ENCODE peak calls at places on chromosomes 4 and X, in ten cellular contexts. B is NCI-H2171 treated with DMSO at 0.1 percent for 48 hours; T is A549; M is head of caudate nucleus; D is AG09319; U is nephron progenitor cell; E is right cardiac atrium; J is lung; X is MCF 10A; W is activated T-helper 1 cell treated with anti-CD3 and anti-CD28 coated beads, Interleukin-2, amount 50 U/mL, for 16 hours. F is an unnamed sample.

GRCh38 chr4:101954351-101954750 is 163.8 kb downstream of the BANK1 start:
- DNase-seq in B (peak; percentile 10), T (peak; percentile 23), M (no peak), D (no peak), U (no peak), E (no peak), J (no peak), X (no peak), W (no peak), F (no peak)

GRCh38 chrX:151488677-151489076 is 74.8 kb upstream of the PASD1 start:
- DNase-seq in B (peak; percentile 25), T (peak; percentile 13), M (no peak), D (no peak), U (no peak), E (no peak), J (no peak), X (peak; percentile 26), W (no peak), F (peak; percentile 0)

GRCh38 chrX:41779058-41779564 is 55.1 kb downstream of the GPR82 start:
- DNase-seq in B (peak; percentile 48), T (peak; percentile 79), M (no peak), D (no peak), U (no peak), E (no peak), J (no peak), X (peak; percentile 61), W (no peak), F (peak; percentile 78)

GRCh38 chrX:19544693-19545305 is 29.5 kb upstream of the MAP3K15 start:
- DNase-seq in B (peak; percentile 42), T (peak; percentile 64), M (no peak), D (peak; percentile 23), U (peak; percentile 50), E (no peak), J (peak; percentile 59), X (peak; percentile 71), W (no peak), F (peak; percentile 51)

GRCh38 chrX:31199051-31199769 is 127.4 kb upstream of the FTHL17 start:
- DNase-seq in B (no peak), T (no peak), M (no peak), D (no peak), U (no peak), E (no peak), J (no peak), X (peak; percentile 3), W (no peak), F (peak; percentile 54)

GRCh38 chr4:17576932-17577659 is at the start of gene LAP3:
- DNase-seq in B (peak; percentile 81), T (peak; percentile 91), M (peak; percentile 99), D (peak; percentile 88), U (peak; percentile 99), E (peak; percentile 97), J (peak; percentile 98), X (peak; percentile 94), W (peak; percentile 97), F (peak; percentile 96)

GRCh38 chr4:113784497-113785254 is 23.1 kb upstream of the CAMK2D start:
- DNase-seq in B (no peak), T (peak; percentile 47), M (no peak), D (peak; percentile 75), U (no peak), E (no peak), J (no peak), X (peak; percentile 98), W (no peak), F (peak; percentile 99)

GRCh38 chr4:7582313-7583096 is 147.8 kb upstream of the PSAPL1 start:
- DNase-seq in B (no peak), T (no peak), M (no peak), D (no peak), U (no peak), E (no peak), J (no peak), X (no peak), W (no peak), F (no peak)

GRCh38 chrX:38375888-38376287 is 23.5 kb downstream of the OTC start:
- DNase-seq in B (peak; percentile 14), T (peak; percentile 11), M (no peak), D (no peak), U (no peak), E (no peak), J (no peak), X (peak; percentile 40), W (no peak), F (peak; percentile 7)

GRCh38 chr4:177185151-177185550 is 124.5 kb upstream of the NEIL3 start:
- DNase-seq in B (no peak), T (no peak), M (no peak), D (no peak), U (no peak), E (no peak), J (no peak), X (no peak), W (no peak), F (peak; percentile 80)

GRCh38 chr4:98994474-98995182 is 893 bp upstream of the METAP1 start:
- DNase-seq in B (no peak), T (peak; percentile 1), M (no peak), D (no peak), U (no peak), E (no peak), J (no peak), X (no peak), W (no peak), F (peak; percentile 47)

GRCh38 chr4:74362347-74362746 is 2.6 kb upstream of the EREG start:
- DNase-seq in B (no peak), T (no peak), M (no peak), D (no peak), U (no peak), E (no peak), J (no peak), X (no peak), W (no peak), F (no peak)

GRCh38 chr4:169282429-169283113 is 11.8 kb upstream of the SH3RF1 start:
- DNase-seq in B (no peak), T (peak; percentile 41), M (no peak), D (no peak), U (no peak), E (no peak), J (no peak), X (no peak), W (no peak), F (peak; percentile 36)

GRCh38 chr4:7353046-7353790 is 81.5 kb downstream of the PSAPL1 start:
- DNase-seq in B (no peak), T (no peak), M (no peak), D (no peak), U (no peak), E (no peak), J (no peak), X (no peak), W (no peak), F (no peak)

GRCh38 chr4:183260491-183261151 is 59.5 kb downstream of the CLDN22 start:
- DNase-seq in B (no peak), T (peak; percentile 13), M (no peak), D (no peak), U (no peak), E (no peak), J (no peak), X (no peak), W (no peak), F (peak; percentile 69)

GRCh38 chrX:124289443-124289842 is 43.0 kb upstream of the TEX13D start:
- DNase-seq in B (no peak), T (no peak), M (no peak), D (no peak), U (no peak), E (no peak), J (no peak), X (no peak), W (no peak), F (no peak)

GRCh38 chrX:45747905-45748304 is 547.2 kb upstream of the DIPK2B start:
- DNase-seq in B (no peak), T (no peak), M (no peak), D (no peak), U (no peak), E (no peak), J (no peak), X (no peak), W (no peak), F (peak; percentile 50)

GRCh38 chr4:165864228-165864627 is 8.8 kb upstream of the TLL1 start:
- DNase-seq in B (no peak), T (peak; percentile 8), M (no peak), D (no peak), U (no peak), E (no peak), J (no peak), X (peak; percentile 39), W (no peak), F (peak; percentile 7)

GRCh38 chr4:9800878-9801277 is 19.4 kb downstream of the DRD5 start:
- DNase-seq in B (peak; percentile 39), T (no peak), M (no peak), D (no peak), U (no peak), E (no peak), J (no peak), X (no peak), W (no peak), F (no peak)

GRCh38 chrX:1060562-1060960 is 151.9 kb downstream of the CRLF2 start:
- DNase-seq in B (no peak), T (no peak), M (no peak), D (no peak), U (no peak), E (no peak), J (no peak), X (no peak), W (no peak), F (no peak)

GRCh38 chrX:150766351-150767044 is 73.3 kb downstream of the MTMR1 start:
- DNase-seq in B (no peak), T (peak; percentile 28), M (no peak), D (no peak), U (no peak), E (no peak), J (no peak), X (no peak), W (no peak), F (no peak)

GRCh38 chr4:99918656-99919055 is 24.4 kb upstream of the LAMTOR3 start:
- DNase-seq in B (no peak), T (no peak), M (no peak), D (no peak), U (no peak), E (no peak), J (no peak), X (no peak), W (no peak), F (no peak)

GRCh38 chr4:11497212-11497806 is 68.6 kb upstream of the HS3ST1 start:
- DNase-seq in B (no peak), T (no peak), M (no peak), D (no peak), U (no peak), E (no peak), J (no peak), X (peak; percentile 27), W (no peak), F (no peak)

GRCh38 chr4:174394915-174395314 is 111.2 kb downstream of the CEP44 start:
- DNase-seq in B (no peak), T (peak; percentile 53), M (no peak), D (peak; percentile 7), U (no peak), E (no peak), J (no peak), X (peak; percentile 48), W (no peak), F (peak; percentile 88)

GRCh38 chr4:69984030-69984443 is 11.7 kb upstream of the STATH start:
- DNase-seq in B (peak; percentile 3), T (peak; percentile 69), M (no peak), D (no peak), U (no peak), E (no peak), J (no peak), X (peak; percentile 91), W (no peak), F (peak; percentile 80)

GRCh38 chrX:386239-386767 is 404 bp downstream of the PPP2R3B start:
- DNase-seq in B (no peak), T (no peak), M (no peak), D (no peak), U (no peak), E (no peak), J (no peak), X (no peak), W (peak; percentile 16), F (no peak)

GRCh38 chrX:32448320-32448719 is 763.0 kb downstream of the DMD start:
- DNase-seq in B (no peak), T (no peak), M (no peak), D (no peak), U (no peak), E (no peak), J (no peak), X (peak; percentile 16), W (no peak), F (peak; percentile 9)

GRCh38 chr4:105050896-105051295 is 95.8 kb upstream of the TET2 start:
- DNase-seq in B (no peak), T (no peak), M (no peak), D (no peak), U (no peak), E (no peak), J (no peak), X (no peak), W (no peak), F (peak; percentile 52)